ENCODE peak calls at places on chromosomes 5 and 9, in eight cellular contexts. M is fibroblast of lung; U is CD8-positive, alpha-beta T cell; Z is GM23248; S is cardiac muscle cell; C is dorsolateral prefrontal cortex; O is GM23338; Y is prostate gland. I is an unnamed sample.

GRCh38 chr5:38408446-38409175 is 147.8 kb downstream of the LIFR start:
- DNase-seq in M (no peak), U (no peak), Z (no peak), S (no peak), C (no peak), O (no peak), Y (no peak), I (no peak)

GRCh38 chr9:6305954-6306563 is 22.1 kb upstream of the TPD52L3 start:
- DNase-seq in M (peak; percentile 29), U (no peak), Z (peak; percentile 70), S (peak; percentile 39), C (no peak), O (peak; percentile 61), Y (no peak), I (no peak)

GRCh38 chr9:134871941-134872340 is 8.7 kb upstream of the FCN2 start:
- DNase-seq in M (no peak), U (no peak), Z (no peak), S (no peak), C (no peak), O (no peak), Y (no peak), I (no peak)

GRCh38 chr5:10333154-10334006 is 20.1 kb upstream of the MARCHF6 start:
- DNase-seq in M (peak; percentile 46), U (peak; percentile 6), Z (peak; percentile 71), S (peak; percentile 59), C (peak; percentile 63), O (peak; percentile 75), Y (no peak), I (peak; percentile 87)

GRCh38 chr5:93311825-93312224 is 269.2 kb downstream of the NR2F1-AS1 start:
- DNase-seq in M (peak; percentile 52), U (no peak), Z (no peak), S (no peak), C (no peak), O (no peak), Y (no peak), I (no peak)

GRCh38 chr5:60259730-60260129 is 366.2 kb upstream of the PDE4D start:
- DNase-seq in M (no peak), U (no peak), Z (no peak), S (no peak), C (no peak), O (no peak), Y (no peak), I (no peak)

GRCh38 chr5:113122053-113122452 is 145.5 kb downstream of the DCP2 start:
- DNase-seq in M (peak; percentile 72), U (no peak), Z (peak; percentile 94), S (no peak), C (no peak), O (no peak), Y (no peak), I (no peak)

GRCh38 chr5:154868702-154869101 is 10.3 kb downstream of the CNOT8 start:
- DNase-seq in M (no peak), U (no peak), Z (peak; percentile 19), S (peak; percentile 26), C (no peak), O (peak; percentile 69), Y (no peak), I (peak; percentile 57)

GRCh38 chr9:111957856-111958631 is 61.4 kb downstream of the UGCG start:
- DNase-seq in M (peak; percentile 99), U (no peak), Z (peak; percentile 97), S (no peak), C (no peak), O (no peak), Y (no peak), I (no peak)

GRCh38 chr9:75148551-75148950 is 60.2 kb downstream of the OSTF1 start:
- DNase-seq in M (peak; percentile 96), U (no peak), Z (peak; percentile 90), S (peak; percentile 75), C (no peak), O (no peak), Y (no peak), I (no peak)

GRCh38 chr5:30368064-30368463 is 825.4 kb upstream of the CDH6 start:
- DNase-seq in M (no peak), U (no peak), Z (no peak), S (no peak), C (no peak), O (no peak), Y (no peak), I (no peak)

GRCh38 chr9:93236541-93237206 is 52.7 kb downstream of the WNK2 start:
- DNase-seq in M (no peak), U (no peak), Z (no peak), S (no peak), C (no peak), O (no peak), Y (no peak), I (no peak)

GRCh38 chr9:114038724-114039313 is 39.3 kb downstream of the AMBP start:
- DNase-seq in M (no peak), U (no peak), Z (no peak), S (no peak), C (no peak), O (no peak), Y (no peak), I (no peak)

GRCh38 chr5:73454379-73455036 is 5.9 kb upstream of the FOXD1 start:
- DNase-seq in M (peak; percentile 55), U (peak; percentile 27), Z (peak; percentile 78), S (peak; percentile 78), C (no peak), O (peak; percentile 97), Y (no peak), I (peak; percentile 74)

GRCh38 chr5:84287964-84288363 is 96.7 kb downstream of the EDIL3 start:
- DNase-seq in M (peak; percentile 97), U (no peak), Z (peak; percentile 58), S (no peak), C (no peak), O (no peak), Y (no peak), I (no peak)

DNA sequence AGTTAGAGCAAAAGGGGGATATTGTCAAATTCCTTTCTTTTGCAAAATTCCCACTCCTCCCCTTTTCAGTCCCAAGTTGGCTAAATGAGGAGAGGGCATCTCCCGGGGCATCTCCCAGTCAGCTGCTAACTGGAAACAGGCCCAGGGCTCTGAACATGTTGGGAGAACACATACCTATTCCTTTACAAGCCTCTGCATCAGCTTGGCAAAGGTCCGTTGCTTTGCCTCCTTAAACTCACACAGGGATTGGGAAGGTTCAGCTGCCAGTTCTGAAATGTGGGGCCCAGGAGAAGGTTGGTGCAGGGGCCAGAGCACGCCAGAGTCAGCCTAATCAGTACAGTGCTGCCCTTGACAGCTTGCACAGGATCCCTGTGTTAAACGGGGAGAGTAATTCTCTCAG is 11.0 kb upstream of the DMRT3 start:
- DNase-seq in M (no peak), U (no peak), Z (no peak), S (no peak), C (no peak), O (no peak), Y (no peak), I (no peak)
- H3K27me3 ChIP-seq in M (peaks cover 21% of the 10 kb centered on the region), U (peaks cover 20% of the 10 kb centered on the region), Z (peaks cover 85% of the 10 kb centered on the region), S (peaks cover 97% of the 10 kb centered on the region), C (peaks cover 81% of the 10 kb centered on the region), O (peaks cover 59% of the 10 kb centered on the region), Y (peaks cover 36% of the 10 kb centered on the region), I (peaks cover 63% of the 10 kb centered on the region)

DNA sequence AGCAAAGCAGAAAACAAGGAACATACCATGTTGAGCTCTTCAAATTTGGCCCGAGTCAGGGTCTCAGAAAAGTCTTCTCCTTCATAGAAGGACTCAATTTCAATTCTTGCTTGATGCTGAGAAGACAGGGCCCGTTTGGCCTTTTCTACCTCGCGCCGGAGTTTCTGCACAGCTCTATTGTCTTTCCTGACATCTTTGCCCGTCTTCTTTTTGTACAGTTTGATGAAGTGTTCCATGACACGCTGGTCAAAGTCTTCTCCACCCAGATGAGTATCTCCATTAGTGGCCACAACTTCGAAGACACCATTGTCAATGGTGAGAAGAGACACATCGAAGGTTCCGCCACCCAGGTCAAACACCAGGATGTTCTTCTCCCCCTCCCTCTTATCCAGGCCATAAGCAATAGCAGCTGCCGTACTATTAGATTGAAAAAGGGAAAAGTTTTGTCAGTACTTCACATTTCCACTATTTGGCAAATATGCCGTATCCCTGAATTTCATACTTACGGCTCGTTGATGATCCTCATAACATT is 2.2 kb downstream of the HSPA5 start:
- DNase-seq in M (no peak), U (no peak), Z (peak; percentile 16), S (no peak), C (no peak), O (no peak), Y (no peak), I (no peak)
- H3K4me3 ChIP-seq in M (peak overlapping the region; percentile 99), U (peak overlapping the region; percentile 1), Z (peak overlapping the region; percentile 93), S (peak overlapping the region; percentile 69), C (peak overlapping the region; percentile 100), O (peak overlapping the region; percentile 96), Y (peak overlapping the region; percentile 93), I (no peak overlapping the region)

GRCh38 chr9:124482431-124483031 is 24.7 kb downstream of the NR5A1 start:
- DNase-seq in M (no peak), U (no peak), Z (no peak), S (no peak), C (no peak), O (peak; percentile 58), Y (no peak), I (peak; percentile 97)

GRCh38 chr9:124481115-124481514 is 26.1 kb downstream of the NR5A1 start:
- DNase-seq in M (no peak), U (no peak), Z (no peak), S (no peak), C (no peak), O (no peak), Y (no peak), I (no peak)

GRCh38 chr9:124485201-124485600 is 22.0 kb downstream of the NR5A1 start:
- DNase-seq in M (no peak), U (no peak), Z (no peak), S (no peak), C (no peak), O (no peak), Y (no peak), I (no peak)

GRCh38 chr9:124485936-124486335 is 21.3 kb downstream of the NR5A1 start:
- DNase-seq in M (no peak), U (no peak), Z (no peak), S (no peak), C (no peak), O (no peak), Y (no peak), I (no peak)

DNA sequence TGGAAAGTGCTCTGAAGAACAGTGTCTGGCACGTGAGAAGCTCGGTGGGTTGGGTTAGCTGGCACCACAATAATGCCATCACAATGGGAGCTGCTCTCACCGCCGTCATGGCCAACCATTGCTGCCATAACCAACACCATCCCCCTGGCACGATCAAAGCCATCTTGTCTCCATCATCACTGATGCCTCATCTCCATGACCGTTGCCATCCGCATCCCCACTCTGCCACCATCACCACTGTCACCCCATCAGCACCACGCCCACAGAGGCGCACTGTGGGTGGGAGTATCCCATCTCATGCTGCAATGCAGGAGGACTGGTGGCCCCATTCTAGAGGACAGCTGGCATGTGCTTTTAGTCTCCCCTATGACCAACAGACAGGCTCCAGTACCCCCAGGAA is 23.7 kb downstream of the NR5A1 start:
- DNase-seq in M (no peak), U (no peak), Z (no peak), S (no peak), C (no peak), O (no peak), Y (no peak), I (no peak)
- H3K27me3 ChIP-seq in M (peaks cover 29% of the 10 kb centered on the region), U (no peaks in the 10 kb centered on the region), Z (peaks cover 31% of the 10 kb centered on the region), S (peaks cover 5% of the 10 kb centered on the region), C (peaks cover 11% of the 10 kb centered on the region), O (peaks cover 35% of the 10 kb centered on the region), Y (peaks cover 11% of the 10 kb centered on the region), I (peaks cover 24% of the 10 kb centered on the region)

DNA sequence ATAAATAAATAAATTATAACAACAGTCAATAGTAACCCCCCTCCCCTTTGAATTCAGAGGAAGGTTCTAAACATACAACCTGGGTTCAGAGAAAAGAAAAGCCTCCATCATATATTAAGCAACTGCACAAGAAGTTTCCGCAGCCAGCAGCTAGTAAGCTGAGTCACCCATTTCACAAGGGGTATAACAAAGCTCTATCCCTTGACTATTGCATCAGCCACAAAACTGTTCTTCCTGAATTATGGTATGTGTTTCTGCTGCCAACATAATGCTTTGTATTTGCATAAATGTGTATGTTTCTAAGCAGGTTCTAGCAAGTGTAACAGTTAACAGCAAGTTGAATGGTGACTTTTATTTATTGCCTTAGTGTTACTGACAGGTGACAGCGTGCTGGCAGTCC is 6.8 kb upstream of the CEP120 start:
- DNase-seq in M (peak; percentile 87), U (no peak), Z (peak; percentile 96), S (no peak), C (no peak), O (no peak), Y (no peak), I (no peak)
- H3K4me3 ChIP-seq in M (no peak overlapping the region), U (no peak overlapping the region), Z (no peak overlapping the region), S (no peak overlapping the region), C (no peak overlapping the region), O (no peak overlapping the region), Y (no peak overlapping the region), I (no peak overlapping the region)